ENCODE peak calls at places on chromosomes 7 and 10, in four cellular contexts. F, B, W and K are unnamed samples. For H3K4me1 and H3K27me3, the result is how much of the 10 kb centered on the place peaks cover.

GRCh38 chr10:43239756-43240155 is 27.1 kb downstream of the RASGEF1A start:
- ATAC-seq in W (no peak), B (no peak), F (no peak), K (no peak)

GRCh38 chr7:14639329-14639728 is 263.2 kb downstream of the DGKB start:
- ATAC-seq in B (no peak), W (no peak), F (peak), K (peak)

GRCh38 chr7:99762680-99763327 is 21.2 kb downstream of the CYP3A4 start:
- ATAC-seq in F (peak), W (no peak), B (peak), K (peak)

GRCh38 chr10:122407375-122408125 is 33.0 kb downstream of the PLEKHA1 start:
- ATAC-seq in W (no peak), F (no peak), B (no peak), K (no peak)

GRCh38 chr7:105213619-105214018 is 175.1 kb downstream of the SRPK2 start:
- ATAC-seq in F (peak), W (no peak), B (no peak), K (no peak)

GRCh38 chr10:42690449-42691360 is 52.3 kb upstream of the ZNF33B start:
- ATAC-seq in F (no peak), B (no peak), W (peak), K (no peak)

GRCh38 chr10:132360766-132361447 is 28.9 kb downstream of the LRRC27 start:
- ATAC-seq in F (peak), B (peak), W (peak), K (no peak)

GRCh38 chr7:152851881-152852417 is 92.4 kb downstream of the ACTR3B start:
- ATAC-seq in W (no peak), B (no peak), F (no peak), K (no peak)

GRCh38 chr10:110455440-110455839 is 42.3 kb upstream of the DUSP5 start:
- ATAC-seq in W (no peak), B (no peak), F (no peak), K (no peak)

GRCh38 chr7:35680403-35681013 is 14.4 kb downstream of the HERPUD2 start:
- ATAC-seq in F (no peak), B (no peak), W (no peak), K (no peak)

GRCh38 chr10:96292971-96293909 is 11.0 kb upstream of the DNTT start:
- ATAC-seq in F (peak), W (peak), B (peak), K (peak)

GRCh38 chr10:91566142-91566541 is 66.7 kb downstream of the PPP1R3C start:
- ATAC-seq in F (no peak), W (no peak), B (no peak), K (no peak)

GRCh38 chr7:54841772-54842707 is 83.0 kb upstream of the SEC61G start:
- ATAC-seq in F (peak), B (no peak), W (peak), K (no peak)

GRCh38 chr7:121032645-121033460 is 44.3 kb downstream of the CPED1 start:
- ATAC-seq in B (no peak), F (no peak), W (no peak), K (no peak)

GRCh38 chr10:125419831-125420230 is 259.5 kb upstream of the CTBP2 start:
- ATAC-seq in W (no peak), B (no peak), F (no peak), K (no peak)

GRCh38 chr7:30992414-30992813 is 28.7 kb downstream of the GHRHR start:
- ATAC-seq in B (no peak), F (no peak), W (no peak), K (no peak)

GRCh38 chr10:33126742-33127141 is 168.7 kb upstream of the ITGB1 start:
- ATAC-seq in B (no peak), W (no peak), F (no peak), K (no peak)

GRCh38 chr10:31059323-31059722 is 27.7 kb upstream of the ZNF438 start:
- ATAC-seq in W (no peak), F (no peak), B (no peak), K (no peak)

GRCh38 chr10:119654540-119654939 is 3.4 kb downstream of the BAG3 start:
- ATAC-seq in F (peak), W (no peak), B (no peak), K (no peak)

GRCh38 chr7:16026253-16027020 is 340.0 kb upstream of the MEOX2 start:
- ATAC-seq in F (no peak), W (no peak), B (peak), K (no peak)

GRCh38 chr10:63236113-63236935 is 103.2 kb downstream of the NRBF2 start:
- ATAC-seq in W (peak), B (peak), F (peak), K (peak)

GRCh38 chr7:157158400-157158799 is 19.7 kb downstream of the UBE3C start:
- ATAC-seq in W (no peak), F (no peak), B (peak), K (no peak)

GRCh38 chr7:102321351-102322201 is 34.7 kb downstream of the SPDYE6 start:
- ATAC-seq in F (peak), W (no peak), B (no peak), K (no peak)

GRCh38 chr7:68250143-68250542 is 1253.5 kb downstream of the TYW1 start:
- ATAC-seq in W (peak), B (no peak), F (no peak), K (no peak)

GRCh38 chr10:113520606-113521481 is 32.0 kb upstream of the HABP2 start:
- ATAC-seq in W (peak), B (peak), F (peak), K (peak)

GRCh38 chr7:29154076-29154475 is 7.7 kb upstream of the CPVL start:
- ATAC-seq in F (no peak), B (no peak), W (no peak), K (no peak)

GRCh38 chr7:29160080-29160479 is 13.7 kb upstream of the CPVL start:
- ATAC-seq in B (no peak), F (no peak), W (no peak), K (no peak)

GRCh38 chr7:29158748-29159147 is 12.4 kb upstream of the CPVL start:
- ATAC-seq in W (no peak), F (no peak), B (no peak), K (no peak)

GRCh38 chr7:29161226-29161625 is 14.9 kb upstream of the CPVL start:
- ATAC-seq in W (no peak), F (no peak), B (no peak), K (no peak)

DNA sequence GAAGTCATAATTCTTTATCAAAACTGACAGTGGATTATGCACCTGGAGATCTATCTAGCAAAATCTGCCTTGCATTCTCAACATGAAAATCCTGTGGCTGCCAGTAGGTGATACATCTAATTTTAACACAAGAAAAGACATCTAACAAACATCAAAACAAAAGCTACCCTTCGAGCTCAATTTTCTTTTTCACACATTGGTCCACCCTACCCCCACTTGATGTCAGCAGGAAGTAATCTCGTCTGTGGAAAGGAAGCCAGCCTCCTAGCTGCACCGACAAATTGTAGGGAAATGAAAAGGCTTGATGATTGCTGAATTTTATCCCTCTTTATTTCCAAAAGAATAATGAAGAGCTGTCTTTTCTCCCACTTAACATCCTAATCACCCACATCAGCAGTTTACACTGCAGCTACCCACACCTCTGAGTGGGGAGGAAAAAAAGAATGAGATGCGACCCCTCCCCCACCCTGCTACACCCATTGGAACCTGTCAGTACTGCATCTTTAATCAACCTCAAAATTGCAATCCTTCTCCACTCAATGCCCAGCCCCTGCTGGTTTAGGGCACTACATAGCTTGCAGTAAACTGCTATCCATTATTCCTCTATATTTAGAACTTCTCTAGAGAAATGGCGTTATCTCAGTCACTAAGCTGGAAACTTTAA is 10.6 kb upstream of the CPVL start:
- ATAC-seq in F (no peak), B (no peak), W (no peak), K (no peak)
- TF ChIP-seq CTCF in F (no peak), B (no peak), W (no peak), K (no peak)

GRCh38 chr7:144818516-144818915 is 17.3 kb downstream of the TPK1 start:
- ATAC-seq in B (no peak), W (no peak), F (no peak), K (no peak)

GRCh38 chr7:144819566-144819965 is 16.3 kb downstream of the TPK1 start:
- ATAC-seq in W (no peak), B (no peak), F (no peak), K (no peak)

GRCh38 chr7:144820557-144820956 is 15.3 kb downstream of the TPK1 start:
- ATAC-seq in B (no peak), W (no peak), F (no peak), K (no peak)

GRCh38 chr7:144814326-144814725 is 21.5 kb downstream of the TPK1 start:
- ATAC-seq in F (no peak), B (no peak), W (no peak), K (no peak)

DNA sequence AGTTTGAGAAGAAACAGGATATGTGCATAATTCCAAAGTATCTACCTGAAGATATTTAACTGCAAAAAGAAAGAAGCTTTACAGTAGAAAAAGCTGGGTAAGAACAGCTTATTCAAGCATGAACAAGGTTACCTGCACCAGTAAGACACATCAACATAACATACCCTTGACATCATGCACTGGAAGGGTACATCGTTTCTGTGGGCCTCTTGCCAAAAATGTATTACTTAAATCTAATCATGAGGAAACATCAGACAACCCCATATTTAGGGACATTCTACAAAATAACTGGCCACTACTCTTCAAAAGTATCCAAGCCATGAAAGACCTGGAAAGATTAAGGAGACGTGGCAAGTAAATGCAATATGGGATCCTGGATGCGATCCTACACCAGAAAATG is 18.9 kb downstream of the TPK1 start:
- ATAC-seq in B (no peak), F (no peak), W (no peak), K (no peak)
- H3K4me1 ChIP-seq in B (under half), F (under half), W (under half), K (under half)

GRCh38 chr7:127252736-127253288 is at the start of gene GRM8:
- ATAC-seq in F (peak), W (peak), B (peak), K (peak)
- H3K27me3 ChIP-seq in F (half or more), W (under half), B (half or more), K (half or more)

DNA sequence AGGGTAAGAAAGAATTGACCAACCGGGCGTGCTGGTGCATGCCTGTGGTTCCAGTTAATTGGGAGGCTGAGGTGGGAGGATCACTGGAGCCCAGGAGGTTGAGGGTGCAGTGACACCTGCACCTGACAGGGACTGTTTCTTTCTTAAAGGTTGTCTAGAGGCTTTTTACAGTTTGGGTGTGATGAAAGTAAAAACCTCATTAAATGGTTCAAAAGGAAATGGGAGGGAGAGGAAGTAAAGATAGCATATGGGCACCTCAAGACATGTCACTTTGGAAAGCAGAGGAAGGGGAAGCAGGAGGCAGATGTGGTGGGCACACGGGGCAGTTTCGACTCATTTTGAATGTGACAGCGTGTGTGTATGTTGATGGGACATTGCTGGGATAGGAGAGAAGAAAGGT is 203.0 kb downstream of the MLLT10 start:
- ATAC-seq in W (no peak), B (no peak), F (no peak), K (no peak)
- TF ChIP-seq CTCF in W (no peak), B (no peak), F (no peak), K (no peak)

GRCh38 chr10:86673827-86674581 is 5.7 kb downstream of the LDB3 start:
- ATAC-seq in F (no peak), B (peak), W (no peak), K (no peak)
- H3K4me1 ChIP-seq in F (under half), B (half or more), W (under half), K (under half)